ENCODE peak calls at places on chromosome 14, in five cellular contexts. L is CD8-positive, alpha-beta T cell; N is uterus; B is cardiac muscle cell; P is foreskin fibroblast. Y is an unnamed sample.

GRCh38 chr14:77120771-77121743 is 20.5 kb downstream of the ZDHHC22 start:
- DNase-seq in L (peak), N (peak), B (peak), P (no peak), Y (no peak)

GRCh38 chr14:79285263-79285662 is 926.0 kb downstream of the DIO2 start:
- DNase-seq in L (no peak), N (no peak), B (no peak), P (no peak), Y (no peak)

GRCh38 chr14:60933920-60934655 is 46.8 kb downstream of the TRMT5 start:
- DNase-seq in L (no peak), N (no peak), B (no peak), P (no peak), Y (no peak)

GRCh38 chr14:60922050-60922449 is 58.8 kb downstream of the TRMT5 start:
- DNase-seq in L (no peak), N (no peak), B (peak), P (no peak), Y (no peak)

GRCh38 chr14:64444984-64445845 is 20.1 kb upstream of the AKAP5 start:
- DNase-seq in L (no peak), N (peak), B (peak), P (peak), Y (no peak)

GRCh38 chr14:78701246-78701645 is 531.1 kb downstream of the NRXN3 start:
- DNase-seq in L (no peak), N (no peak), B (peak), P (no peak), Y (no peak)

GRCh38 chr14:41922014-41922413 is 315.3 kb downstream of the LRFN5 start:
- DNase-seq in L (no peak), N (no peak), B (no peak), P (no peak), Y (no peak)

GRCh38 chr14:102927878-102928411 is 5.5 kb downstream of the AMN start:
- DNase-seq in L (peak), N (no peak), B (peak), P (no peak), Y (no peak)

GRCh38 chr14:81406863-81407262 is 6.7 kb upstream of the STON2 start:
- DNase-seq in L (no peak), N (no peak), B (peak), P (no peak), Y (no peak)

GRCh38 chr14:22657861-22658260 is 13.7 kb upstream of the OR6J1 start:
- DNase-seq in L (no peak), N (no peak), B (peak), P (peak), Y (no peak)

GRCh38 chr14:68088463-68088862 is 268.9 kb downstream of the RAD51B start:
- DNase-seq in L (no peak), N (peak), B (peak), P (no peak), Y (no peak)

GRCh38 chr14:96263347-96264199 is 7.6 kb downstream of the BDKRB1 start:
- DNase-seq in L (no peak), N (no peak), B (peak), P (no peak), Y (no peak)

GRCh38 chr14:93085916-93086315 is 29.8 kb downstream of the ITPK1 start:
- DNase-seq in L (no peak), N (no peak), B (no peak), P (no peak), Y (no peak)

GRCh38 chr14:88630565-88630964 is 67.7 kb downstream of the ZC3H14 start:
- DNase-seq in L (no peak), N (no peak), B (peak), P (no peak), Y (no peak)

GRCh38 chr14:80136358-80136757 is 74.9 kb downstream of the DIO2 start:
- DNase-seq in L (no peak), N (no peak), B (no peak), P (no peak), Y (no peak)

GRCh38 chr14:101004954-101005353 is 101.4 kb upstream of the RTL1 start:
- DNase-seq in L (no peak), N (peak), B (peak), P (peak), Y (no peak)

GRCh38 chr14:92850492-92850891 is 56.4 kb downstream of the GOLGA5 start:
- DNase-seq in L (no peak), N (no peak), B (no peak), P (peak), Y (no peak)

GRCh38 chr14:75374911-75375310 is 52.9 kb upstream of the JDP2 start:
- DNase-seq in L (no peak), N (no peak), B (no peak), P (no peak), Y (no peak)

GRCh38 chr14:28766505-28767238 is at the start of gene FOXG1:
- DNase-seq in L (no peak), N (no peak), B (peak), P (peak), Y (no peak)

GRCh38 chr14:29906256-29906885 is 21.3 kb downstream of the PRKD1 start:
- DNase-seq in L (no peak), N (no peak), B (peak), P (peak), Y (no peak)

GRCh38 chr14:80465541-80466220 is 254.4 kb upstream of the DIO2 start:
- DNase-seq in L (no peak), N (no peak), B (peak), P (no peak), Y (no peak)

GRCh38 chr14:78048120-78048519 is 122.1 kb upstream of the NRXN3 start:
- DNase-seq in L (no peak), N (no peak), B (no peak), P (no peak), Y (no peak)

GRCh38 chr14:43135877-43136411 is 1371.1 kb downstream of the FSCB start:
- DNase-seq in L (no peak), N (no peak), B (no peak), P (no peak), Y (no peak)

GRCh38 chr14:62158779-62159178 is 396.6 kb downstream of the SNAPC1 start:
- DNase-seq in L (no peak), N (no peak), B (no peak), P (no peak), Y (no peak)

GRCh38 chr14:46964378-46964777 is 312.8 kb upstream of the RPL10L start:
- DNase-seq in L (no peak), N (no peak), B (no peak), P (no peak), Y (no peak)

GRCh38 chr14:49954171-49954631 is 61.3 kb downstream of the ARF6 start:
- DNase-seq in L (no peak), N (no peak), B (no peak), P (peak), Y (no peak)

GRCh38 chr14:97251423-97252155 is 454.4 kb downstream of the VRK1 start:
- DNase-seq in L (no peak), N (no peak), B (no peak), P (no peak), Y (no peak)

GRCh38 chr14:91146661-91147060 is 32.8 kb downstream of the DGLUCY start:
- DNase-seq in L (no peak), N (no peak), B (no peak), P (no peak), Y (no peak)

GRCh38 chr14:85223667-85224066 is 306.3 kb upstream of the FLRT2 start:
- DNase-seq in L (no peak), N (no peak), B (no peak), P (no peak), Y (no peak)

GRCh38 chr14:67934087-67934486 is 114.5 kb downstream of the RAD51B start:
- DNase-seq in L (no peak), N (peak), B (peak), P (peak), Y (no peak)

GRCh38 chr14:105532735-105533141 is 6.4 kb downstream of the TMEM121 start:
- DNase-seq in L (no peak), N (no peak), B (peak), P (no peak), Y (no peak)

GRCh38 chr14:58680698-58681097 is 42.9 kb downstream of the DACT1 start:
- DNase-seq in L (no peak), N (no peak), B (no peak), P (no peak), Y (no peak)

GRCh38 chr14:32473476-32473875 is 144.4 kb downstream of the AKAP6 start:
- DNase-seq in L (no peak), N (peak), B (peak), P (no peak), Y (no peak)

GRCh38 chr14:22266141-22266442 is 322.9 kb downstream of the DAD1 start:
- DNase-seq in L (no peak), N (no peak), B (no peak), P (no peak), Y (no peak)

GRCh38 chr14:95516554-95517209 is at the start of gene SYNE3:
- DNase-seq in L (peak), N (peak), B (peak), P (peak), Y (no peak)

GRCh38 chr14:67436006-67436866 is 24.3 kb upstream of the PLEK2 start:
- DNase-seq in L (no peak), N (no peak), B (no peak), P (no peak), Y (no peak)

DNA sequence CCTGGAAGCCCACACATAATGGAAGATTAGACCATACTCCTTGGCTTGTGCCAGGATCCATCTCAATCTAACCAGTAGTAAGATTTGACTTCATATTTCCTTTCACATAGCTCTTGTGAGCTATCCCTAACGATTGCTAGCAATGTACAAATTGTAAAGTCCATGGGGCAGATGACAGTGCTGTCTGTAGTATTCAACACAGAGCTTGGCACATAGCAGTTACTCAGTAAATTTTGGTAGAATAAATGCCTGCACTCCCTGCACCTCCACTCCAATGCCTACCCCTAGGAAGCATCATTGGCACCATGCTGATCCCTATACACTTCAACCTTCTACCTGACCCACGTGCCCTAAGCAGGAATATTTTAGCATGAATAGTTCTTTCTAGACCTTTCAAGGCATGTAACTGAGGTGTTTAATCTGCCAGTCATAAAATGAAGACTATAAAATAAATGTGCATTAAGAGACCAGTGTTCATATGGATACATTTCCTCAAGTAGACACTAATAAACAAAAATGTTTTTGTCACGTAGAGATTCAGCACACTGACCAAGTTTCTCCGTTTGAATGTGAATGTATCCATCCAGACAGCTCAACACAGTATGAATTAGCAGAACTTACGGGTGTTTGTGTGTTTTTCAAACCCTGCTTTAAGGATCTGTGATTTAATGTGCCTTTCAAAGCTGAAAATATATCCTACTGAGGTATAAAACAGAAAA is 98.8 kb downstream of the BMP4 start:
- DNase-seq in L (no peak), N (no peak), B (no peak), P (no peak), Y (no peak)
- H3K4me3 ChIP-seq in L (no peak), N (no peak), B (no peak), P (no peak), Y (no peak)

GRCh38 chr14:71339650-71340415 is 432.6 kb downstream of the PCNX1 start:
- DNase-seq in L (no peak), N (no peak), B (no peak), P (no peak), Y (no peak)
- H3K4me3 ChIP-seq in L (no peak), N (no peak), B (no peak), P (no peak), Y (no peak)

GRCh38 chr14:99737956-99738667 is 54.0 kb downstream of the CYP46A1 start:
- DNase-seq in L (no peak), N (no peak), B (no peak), P (no peak), Y (no peak)

GRCh38 chr14:99737451-99737951 is 53.4 kb downstream of the CYP46A1 start:
- DNase-seq in L (no peak), N (no peak), B (no peak), P (no peak), Y (no peak)

GRCh38 chr14:99735189-99736135 is 51.4 kb downstream of the CYP46A1 start:
- DNase-seq in L (no peak), N (no peak), B (no peak), P (no peak), Y (peak)

GRCh38 chr14:99734406-99735051 is 50.4 kb downstream of the CYP46A1 start:
- DNase-seq in L (no peak), N (peak), B (no peak), P (no peak), Y (no peak)

GRCh38 chr14:99736600-99737371 is 52.7 kb downstream of the CYP46A1 start:
- DNase-seq in L (no peak), N (no peak), B (no peak), P (no peak), Y (no peak)
- H3K4me3 ChIP-seq in L (no peak), N (no peak), B (no peak), P (no peak), Y (peak)

DNA sequence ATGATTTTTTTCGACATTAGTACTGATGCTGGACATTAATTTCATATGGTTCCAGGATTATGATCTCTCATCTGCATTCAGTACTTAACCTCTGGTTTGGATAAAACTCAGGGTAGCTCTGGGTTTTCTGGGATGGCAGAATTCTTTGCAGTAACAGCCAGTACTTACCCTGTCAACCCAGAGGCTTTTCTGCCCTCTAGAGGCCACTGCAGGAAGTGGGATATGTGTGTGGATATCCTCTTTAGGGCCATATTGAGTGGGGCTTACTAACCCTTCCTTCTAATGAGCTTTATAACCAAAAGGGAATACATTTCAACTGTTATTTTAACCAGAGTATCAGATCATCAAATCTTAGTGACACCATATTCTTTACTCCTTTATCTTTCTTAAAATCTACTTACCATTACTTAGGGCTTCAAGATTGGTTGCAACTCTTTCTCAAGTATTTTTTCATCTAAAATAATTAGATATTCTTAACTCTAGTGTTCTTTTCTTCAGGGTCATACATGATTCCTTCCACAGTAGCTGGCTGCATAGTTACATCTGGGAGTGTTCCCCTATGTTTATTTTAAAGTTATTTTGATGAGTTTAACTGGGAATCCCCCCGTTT is 488.0 kb upstream of the STXBP6 start:
- DNase-seq in L (no peak), N (no peak), B (no peak), P (no peak), Y (no peak)
- H3K4me3 ChIP-seq in L (no peak), N (no peak), B (no peak), P (no peak), Y (no peak)

GRCh38 chr14:34710006-34710405 is 4.4 kb downstream of the CFL2 start:
- DNase-seq in L (no peak), N (no peak), B (peak), P (no peak), Y (no peak)
- H3K4me3 ChIP-seq in L (no peak), N (no peak), B (no peak), P (no peak), Y (no peak)

GRCh38 chr14:70257526-70257925 is 68.8 kb upstream of the SLC8A3 start:
- DNase-seq in L (no peak), N (no peak), B (peak), P (no peak), Y (no peak)

GRCh38 chr14:70259420-70259819 is 70.7 kb upstream of the SLC8A3 start:
- DNase-seq in L (no peak), N (no peak), B (no peak), P (no peak), Y (no peak)

GRCh38 chr14:70254476-70254961 is 65.8 kb upstream of the SLC8A3 start:
- DNase-seq in L (no peak), N (no peak), B (peak), P (peak), Y (no peak)
- H3K4me3 ChIP-seq in L (no peak), N (no peak), B (peak), P (peak), Y (peak)